ENCODE peak calls at places on chromosome 12, in nine cellular contexts. One of them, this sample, is unnamed.

GRCh38 chr12:50282581-50283229 is 615 bp downstream of the LIMA1 start:
- ATAC-seq in activated naive CD8-positive, alpha-beta T cell treated with anti-CD3 and anti-CD28 coated beads, Interleukin-2, amount 50 U/mL, for 24 hours: no peak
- ATAC-seq in PC-3: peak
- ATAC-seq in memory B cell: peak
- ATAC-seq in heart right ventricle: peak
- ATAC-seq in esophagus mucosa: peak
- ATAC-seq in Right ventricle myocardium inferior: peak
- ATAC-seq in pancreas: peak
- ATAC-seq in stimulated activated naive CD8-positive, alpha-beta T cell treated with anti-CD3 and anti-CD28 coated beads, Interleukin-15, amount 100 ng/mL, for 72 hours: peak
- ATAC-seq in this sample: no peak

GRCh38 chr12:90086281-90086680 is 377.6 kb upstream of the ATP2B1 start:
- ATAC-seq in activated naive CD8-positive, alpha-beta T cell treated with anti-CD3 and anti-CD28 coated beads, Interleukin-2, amount 50 U/mL, for 24 hours: peak
- ATAC-seq in PC-3: no peak
- ATAC-seq in memory B cell: no peak
- ATAC-seq in heart right ventricle: no peak
- ATAC-seq in esophagus mucosa: no peak
- ATAC-seq in Right ventricle myocardium inferior: no peak
- ATAC-seq in pancreas: no peak
- ATAC-seq in stimulated activated naive CD8-positive, alpha-beta T cell treated with anti-CD3 and anti-CD28 coated beads, Interleukin-15, amount 100 ng/mL, for 72 hours: peak
- ATAC-seq in this sample: peak

GRCh38 chr12:39646963-39647362 is 27.4 kb upstream of the ABCD2 start:
- ATAC-seq in activated naive CD8-positive, alpha-beta T cell treated with anti-CD3 and anti-CD28 coated beads, Interleukin-2, amount 50 U/mL, for 24 hours: no peak
- ATAC-seq in PC-3: no peak
- ATAC-seq in memory B cell: no peak
- ATAC-seq in heart right ventricle: no peak
- ATAC-seq in esophagus mucosa: no peak
- ATAC-seq in Right ventricle myocardium inferior: no peak
- ATAC-seq in pancreas: no peak
- ATAC-seq in stimulated activated naive CD8-positive, alpha-beta T cell treated with anti-CD3 and anti-CD28 coated beads, Interleukin-15, amount 100 ng/mL, for 72 hours: no peak
- ATAC-seq in this sample: no peak

GRCh38 chr12:82449179-82449578 is 90.8 kb downstream of the METTL25 start:
- ATAC-seq in activated naive CD8-positive, alpha-beta T cell treated with anti-CD3 and anti-CD28 coated beads, Interleukin-2, amount 50 U/mL, for 24 hours: no peak
- ATAC-seq in PC-3: no peak
- ATAC-seq in memory B cell: no peak
- ATAC-seq in heart right ventricle: no peak
- ATAC-seq in esophagus mucosa: no peak
- ATAC-seq in Right ventricle myocardium inferior: no peak
- ATAC-seq in pancreas: no peak
- ATAC-seq in stimulated activated naive CD8-positive, alpha-beta T cell treated with anti-CD3 and anti-CD28 coated beads, Interleukin-15, amount 100 ng/mL, for 72 hours: no peak
- ATAC-seq in this sample: no peak

GRCh38 chr12:75655233-75655879 is 143.9 kb upstream of the KRR1 start:
- ATAC-seq in activated naive CD8-positive, alpha-beta T cell treated with anti-CD3 and anti-CD28 coated beads, Interleukin-2, amount 50 U/mL, for 24 hours: peak
- ATAC-seq in PC-3: no peak
- ATAC-seq in memory B cell: no peak
- ATAC-seq in heart right ventricle: no peak
- ATAC-seq in esophagus mucosa: no peak
- ATAC-seq in Right ventricle myocardium inferior: no peak
- ATAC-seq in pancreas: no peak
- ATAC-seq in stimulated activated naive CD8-positive, alpha-beta T cell treated with anti-CD3 and anti-CD28 coated beads, Interleukin-15, amount 100 ng/mL, for 72 hours: peak
- ATAC-seq in this sample: peak

GRCh38 chr12:56288705-56289387 is 11.3 kb downstream of the CS start:
- ATAC-seq in activated naive CD8-positive, alpha-beta T cell treated with anti-CD3 and anti-CD28 coated beads, Interleukin-2, amount 50 U/mL, for 24 hours: no peak
- ATAC-seq in PC-3: no peak
- ATAC-seq in memory B cell: no peak
- ATAC-seq in heart right ventricle: no peak
- ATAC-seq in esophagus mucosa: no peak
- ATAC-seq in Right ventricle myocardium inferior: no peak
- ATAC-seq in pancreas: no peak
- ATAC-seq in stimulated activated naive CD8-positive, alpha-beta T cell treated with anti-CD3 and anti-CD28 coated beads, Interleukin-15, amount 100 ng/mL, for 72 hours: no peak
- ATAC-seq in this sample: no peak

GRCh38 chr12:120457133-120457532 is 10.9 kb downstream of the GATC start:
- ATAC-seq in activated naive CD8-positive, alpha-beta T cell treated with anti-CD3 and anti-CD28 coated beads, Interleukin-2, amount 50 U/mL, for 24 hours: no peak
- ATAC-seq in PC-3: no peak
- ATAC-seq in memory B cell: no peak
- ATAC-seq in heart right ventricle: no peak
- ATAC-seq in esophagus mucosa: no peak
- ATAC-seq in Right ventricle myocardium inferior: no peak
- ATAC-seq in pancreas: no peak
- ATAC-seq in stimulated activated naive CD8-positive, alpha-beta T cell treated with anti-CD3 and anti-CD28 coated beads, Interleukin-15, amount 100 ng/mL, for 72 hours: peak
- ATAC-seq in this sample: no peak

GRCh38 chr12:102043928-102044327 is 17.9 kb downstream of the WASHC3 start:
- ATAC-seq in activated naive CD8-positive, alpha-beta T cell treated with anti-CD3 and anti-CD28 coated beads, Interleukin-2, amount 50 U/mL, for 24 hours: peak
- ATAC-seq in PC-3: no peak
- ATAC-seq in memory B cell: no peak
- ATAC-seq in heart right ventricle: no peak
- ATAC-seq in esophagus mucosa: no peak
- ATAC-seq in Right ventricle myocardium inferior: no peak
- ATAC-seq in pancreas: no peak
- ATAC-seq in stimulated activated naive CD8-positive, alpha-beta T cell treated with anti-CD3 and anti-CD28 coated beads, Interleukin-15, amount 100 ng/mL, for 72 hours: peak
- ATAC-seq in this sample: peak

GRCh38 chr12:32240833-32241232 is 134.2 kb downstream of the BICD1 start:
- ATAC-seq in activated naive CD8-positive, alpha-beta T cell treated with anti-CD3 and anti-CD28 coated beads, Interleukin-2, amount 50 U/mL, for 24 hours: no peak
- ATAC-seq in PC-3: peak
- ATAC-seq in memory B cell: no peak
- ATAC-seq in heart right ventricle: no peak
- ATAC-seq in esophagus mucosa: peak
- ATAC-seq in Right ventricle myocardium inferior: no peak
- ATAC-seq in pancreas: no peak
- ATAC-seq in stimulated activated naive CD8-positive, alpha-beta T cell treated with anti-CD3 and anti-CD28 coated beads, Interleukin-15, amount 100 ng/mL, for 72 hours: no peak
- ATAC-seq in this sample: no peak

GRCh38 chr12:62194031-62194430 is 66.2 kb upstream of the USP15 start:
- ATAC-seq in activated naive CD8-positive, alpha-beta T cell treated with anti-CD3 and anti-CD28 coated beads, Interleukin-2, amount 50 U/mL, for 24 hours: no peak
- ATAC-seq in PC-3: no peak
- ATAC-seq in memory B cell: no peak
- ATAC-seq in heart right ventricle: no peak
- ATAC-seq in esophagus mucosa: no peak
- ATAC-seq in Right ventricle myocardium inferior: no peak
- ATAC-seq in pancreas: no peak
- ATAC-seq in stimulated activated naive CD8-positive, alpha-beta T cell treated with anti-CD3 and anti-CD28 coated beads, Interleukin-15, amount 100 ng/mL, for 72 hours: no peak
- ATAC-seq in this sample: no peak

GRCh38 chr12:11695321-11695720 is 45.8 kb downstream of the ETV6 start:
- ATAC-seq in activated naive CD8-positive, alpha-beta T cell treated with anti-CD3 and anti-CD28 coated beads, Interleukin-2, amount 50 U/mL, for 24 hours: no peak
- ATAC-seq in PC-3: no peak
- ATAC-seq in memory B cell: no peak
- ATAC-seq in heart right ventricle: peak
- ATAC-seq in esophagus mucosa: peak
- ATAC-seq in Right ventricle myocardium inferior: peak
- ATAC-seq in pancreas: peak
- ATAC-seq in stimulated activated naive CD8-positive, alpha-beta T cell treated with anti-CD3 and anti-CD28 coated beads, Interleukin-15, amount 100 ng/mL, for 72 hours: no peak
- ATAC-seq in this sample: no peak

GRCh38 chr12:114396153-114396868 is 9.6 kb downstream of the TBX5 start:
- ATAC-seq in activated naive CD8-positive, alpha-beta T cell treated with anti-CD3 and anti-CD28 coated beads, Interleukin-2, amount 50 U/mL, for 24 hours: no peak
- ATAC-seq in PC-3: no peak
- ATAC-seq in memory B cell: no peak
- ATAC-seq in heart right ventricle: peak
- ATAC-seq in esophagus mucosa: no peak
- ATAC-seq in Right ventricle myocardium inferior: no peak
- ATAC-seq in pancreas: no peak
- ATAC-seq in stimulated activated naive CD8-positive, alpha-beta T cell treated with anti-CD3 and anti-CD28 coated beads, Interleukin-15, amount 100 ng/mL, for 72 hours: no peak
- ATAC-seq in this sample: no peak

GRCh38 chr12:53965251-53966069 is 7.5 kb upstream of the HOXC11 start:
- ATAC-seq in activated naive CD8-positive, alpha-beta T cell treated with anti-CD3 and anti-CD28 coated beads, Interleukin-2, amount 50 U/mL, for 24 hours: no peak
- ATAC-seq in PC-3: no peak
- ATAC-seq in memory B cell: no peak
- ATAC-seq in heart right ventricle: no peak
- ATAC-seq in esophagus mucosa: no peak
- ATAC-seq in Right ventricle myocardium inferior: no peak
- ATAC-seq in pancreas: no peak
- ATAC-seq in stimulated activated naive CD8-positive, alpha-beta T cell treated with anti-CD3 and anti-CD28 coated beads, Interleukin-15, amount 100 ng/mL, for 72 hours: no peak
- ATAC-seq in this sample: no peak

GRCh38 chr12:46609671-46610070 is 216.1 kb downstream of the SLC38A4 start:
- ATAC-seq in activated naive CD8-positive, alpha-beta T cell treated with anti-CD3 and anti-CD28 coated beads, Interleukin-2, amount 50 U/mL, for 24 hours: no peak
- ATAC-seq in PC-3: no peak
- ATAC-seq in memory B cell: no peak
- ATAC-seq in heart right ventricle: no peak
- ATAC-seq in esophagus mucosa: no peak
- ATAC-seq in Right ventricle myocardium inferior: no peak
- ATAC-seq in pancreas: peak
- ATAC-seq in stimulated activated naive CD8-positive, alpha-beta T cell treated with anti-CD3 and anti-CD28 coated beads, Interleukin-15, amount 100 ng/mL, for 72 hours: no peak
- ATAC-seq in this sample: no peak

GRCh38 chr12:95481072-95481471 is 7.1 kb downstream of the METAP2 start:
- ATAC-seq in activated naive CD8-positive, alpha-beta T cell treated with anti-CD3 and anti-CD28 coated beads, Interleukin-2, amount 50 U/mL, for 24 hours: no peak
- ATAC-seq in PC-3: no peak
- ATAC-seq in memory B cell: no peak
- ATAC-seq in heart right ventricle: no peak
- ATAC-seq in esophagus mucosa: no peak
- ATAC-seq in Right ventricle myocardium inferior: no peak
- ATAC-seq in pancreas: no peak
- ATAC-seq in stimulated activated naive CD8-positive, alpha-beta T cell treated with anti-CD3 and anti-CD28 coated beads, Interleukin-15, amount 100 ng/mL, for 72 hours: no peak
- ATAC-seq in this sample: peak

GRCh38 chr12:6383572-6384498 is at the start of gene LTBR:
- ATAC-seq in activated naive CD8-positive, alpha-beta T cell treated with anti-CD3 and anti-CD28 coated beads, Interleukin-2, amount 50 U/mL, for 24 hours: peak
- ATAC-seq in PC-3: peak
- ATAC-seq in memory B cell: peak
- ATAC-seq in heart right ventricle: peak
- ATAC-seq in esophagus mucosa: peak
- ATAC-seq in Right ventricle myocardium inferior: peak
- ATAC-seq in pancreas: peak
- ATAC-seq in stimulated activated naive CD8-positive, alpha-beta T cell treated with anti-CD3 and anti-CD28 coated beads, Interleukin-15, amount 100 ng/mL, for 72 hours: peak
- ATAC-seq in this sample: peak

GRCh38 chr12:113055594-113056380 is 743 bp upstream of the DTX1 start:
- ATAC-seq in activated naive CD8-positive, alpha-beta T cell treated with anti-CD3 and anti-CD28 coated beads, Interleukin-2, amount 50 U/mL, for 24 hours: no peak
- ATAC-seq in PC-3: no peak
- ATAC-seq in memory B cell: no peak
- ATAC-seq in heart right ventricle: no peak
- ATAC-seq in esophagus mucosa: no peak
- ATAC-seq in Right ventricle myocardium inferior: no peak
- ATAC-seq in pancreas: no peak
- ATAC-seq in stimulated activated naive CD8-positive, alpha-beta T cell treated with anti-CD3 and anti-CD28 coated beads, Interleukin-15, amount 100 ng/mL, for 72 hours: no peak
- ATAC-seq in this sample: no peak

GRCh38 chr12:89469361-89469760 is 55.2 kb downstream of the GALNT4 start:
- ATAC-seq in activated naive CD8-positive, alpha-beta T cell treated with anti-CD3 and anti-CD28 coated beads, Interleukin-2, amount 50 U/mL, for 24 hours: peak
- ATAC-seq in PC-3: peak
- ATAC-seq in memory B cell: no peak
- ATAC-seq in heart right ventricle: no peak
- ATAC-seq in esophagus mucosa: no peak
- ATAC-seq in Right ventricle myocardium inferior: no peak
- ATAC-seq in pancreas: no peak
- ATAC-seq in stimulated activated naive CD8-positive, alpha-beta T cell treated with anti-CD3 and anti-CD28 coated beads, Interleukin-15, amount 100 ng/mL, for 72 hours: peak
- ATAC-seq in this sample: peak

GRCh38 chr12:51329742-51330141 is 5.8 kb upstream of the BIN2 start:
- ATAC-seq in activated naive CD8-positive, alpha-beta T cell treated with anti-CD3 and anti-CD28 coated beads, Interleukin-2, amount 50 U/mL, for 24 hours: no peak
- ATAC-seq in PC-3: no peak
- ATAC-seq in memory B cell: no peak
- ATAC-seq in heart right ventricle: no peak
- ATAC-seq in esophagus mucosa: no peak
- ATAC-seq in Right ventricle myocardium inferior: no peak
- ATAC-seq in pancreas: no peak
- ATAC-seq in stimulated activated naive CD8-positive, alpha-beta T cell treated with anti-CD3 and anti-CD28 coated beads, Interleukin-15, amount 100 ng/mL, for 72 hours: no peak
- ATAC-seq in this sample: peak

GRCh38 chr12:77122236-77122635 is 56.9 kb upstream of the E2F7 start:
- ATAC-seq in activated naive CD8-positive, alpha-beta T cell treated with anti-CD3 and anti-CD28 coated beads, Interleukin-2, amount 50 U/mL, for 24 hours: no peak
- ATAC-seq in PC-3: peak
- ATAC-seq in memory B cell: no peak
- ATAC-seq in heart right ventricle: no peak
- ATAC-seq in esophagus mucosa: peak
- ATAC-seq in Right ventricle myocardium inferior: no peak
- ATAC-seq in pancreas: peak
- ATAC-seq in stimulated activated naive CD8-positive, alpha-beta T cell treated with anti-CD3 and anti-CD28 coated beads, Interleukin-15, amount 100 ng/mL, for 72 hours: no peak
- ATAC-seq in this sample: no peak

GRCh38 chr12:120706029-120706428 is 4.2 kb upstream of the UNC119B start:
- ATAC-seq in activated naive CD8-positive, alpha-beta T cell treated with anti-CD3 and anti-CD28 coated beads, Interleukin-2, amount 50 U/mL, for 24 hours: no peak
- ATAC-seq in PC-3: peak
- ATAC-seq in memory B cell: no peak
- ATAC-seq in heart right ventricle: no peak
- ATAC-seq in esophagus mucosa: no peak
- ATAC-seq in Right ventricle myocardium inferior: no peak
- ATAC-seq in pancreas: no peak
- ATAC-seq in stimulated activated naive CD8-positive, alpha-beta T cell treated with anti-CD3 and anti-CD28 coated beads, Interleukin-15, amount 100 ng/mL, for 72 hours: no peak
- ATAC-seq in this sample: no peak

GRCh38 chr12:8446642-8447547 is 8.9 kb upstream of the CLEC6A start:
- ATAC-seq in activated naive CD8-positive, alpha-beta T cell treated with anti-CD3 and anti-CD28 coated beads, Interleukin-2, amount 50 U/mL, for 24 hours: no peak
- ATAC-seq in PC-3: no peak
- ATAC-seq in memory B cell: no peak
- ATAC-seq in heart right ventricle: no peak
- ATAC-seq in esophagus mucosa: no peak
- ATAC-seq in Right ventricle myocardium inferior: no peak
- ATAC-seq in pancreas: no peak
- ATAC-seq in stimulated activated naive CD8-positive, alpha-beta T cell treated with anti-CD3 and anti-CD28 coated beads, Interleukin-15, amount 100 ng/mL, for 72 hours: peak
- ATAC-seq in this sample: peak

GRCh38 chr12:80412343-80412953 is 31.6 kb upstream of the PTPRQ start:
- ATAC-seq in activated naive CD8-positive, alpha-beta T cell treated with anti-CD3 and anti-CD28 coated beads, Interleukin-2, amount 50 U/mL, for 24 hours: no peak
- ATAC-seq in PC-3: peak
- ATAC-seq in memory B cell: no peak
- ATAC-seq in heart right ventricle: no peak
- ATAC-seq in esophagus mucosa: peak
- ATAC-seq in Right ventricle myocardium inferior: no peak
- ATAC-seq in pancreas: peak
- ATAC-seq in stimulated activated naive CD8-positive, alpha-beta T cell treated with anti-CD3 and anti-CD28 coated beads, Interleukin-15, amount 100 ng/mL, for 72 hours: no peak
- ATAC-seq in this sample: no peak

GRCh38 chr12:125512541-125513298 is 447.5 kb downstream of the AACS start:
- ATAC-seq in activated naive CD8-positive, alpha-beta T cell treated with anti-CD3 and anti-CD28 coated beads, Interleukin-2, amount 50 U/mL, for 24 hours: no peak
- ATAC-seq in PC-3: no peak
- ATAC-seq in memory B cell: no peak
- ATAC-seq in heart right ventricle: no peak
- ATAC-seq in esophagus mucosa: no peak
- ATAC-seq in Right ventricle myocardium inferior: no peak
- ATAC-seq in pancreas: no peak
- ATAC-seq in stimulated activated naive CD8-positive, alpha-beta T cell treated with anti-CD3 and anti-CD28 coated beads, Interleukin-15, amount 100 ng/mL, for 72 hours: no peak
- ATAC-seq in this sample: no peak

GRCh38 chr12:89969098-89969497 is 260.5 kb upstream of the ATP2B1 start:
- ATAC-seq in activated naive CD8-positive, alpha-beta T cell treated with anti-CD3 and anti-CD28 coated beads, Interleukin-2, amount 50 U/mL, for 24 hours: no peak
- ATAC-seq in PC-3: peak
- ATAC-seq in memory B cell: no peak
- ATAC-seq in heart right ventricle: no peak
- ATAC-seq in esophagus mucosa: no peak
- ATAC-seq in Right ventricle myocardium inferior: no peak
- ATAC-seq in pancreas: peak
- ATAC-seq in stimulated activated naive CD8-positive, alpha-beta T cell treated with anti-CD3 and anti-CD28 coated beads, Interleukin-15, amount 100 ng/mL, for 72 hours: no peak
- ATAC-seq in this sample: no peak